ENCODE peak calls at places on chromosome 11, in nine cellular contexts. E is AG04449; J is AG04450; T is neural crest cell; W is CD4-positive, alpha-beta T cell; U is WTC11; P is psoas muscle; O is body of pancreas; N is heart left ventricle. Q is an unnamed sample.

GRCh38 chr11:66362481-66363147 is 8.9 kb downstream of the SLC29A2 start:
- DNase-seq in E (no peak), J (no peak), T (no peak), W (no peak), U (no peak), P (no peak), O (no peak), N (no peak), Q (no peak)

GRCh38 chr11:8661036-8661435 is 21.4 kb downstream of the TRIM66 start:
- DNase-seq in E (no peak), J (no peak), T (no peak), W (no peak), U (no peak), P (no peak), O (no peak), N (no peak), Q (no peak)

GRCh38 chr11:36376315-36376887 is 80.3 kb downstream of the PRR5L start:
- DNase-seq in E (no peak), J (no peak), T (no peak), W (no peak), U (peak), P (peak), O (no peak), N (peak), Q (peak)

GRCh38 chr11:69106124-69106811 is 49.5 kb upstream of the SMIM38 start:
- DNase-seq in E (no peak), J (no peak), T (no peak), W (no peak), U (no peak), P (no peak), O (peak), N (no peak), Q (no peak)

GRCh38 chr11:130611791-130612251 is 163.4 kb downstream of the ADAMTS15 start:
- DNase-seq in E (peak), J (no peak), T (no peak), W (no peak), U (no peak), P (no peak), O (no peak), N (no peak), Q (no peak)

GRCh38 chr11:73236205-73236765 is 18.2 kb downstream of the P2RY2 start:
- DNase-seq in E (no peak), J (no peak), T (no peak), W (no peak), U (no peak), P (no peak), O (no peak), N (peak), Q (peak)

GRCh38 chr11:1308745-1309497 is 511 bp downstream of the TOLLIP start:
- DNase-seq in E (no peak), J (no peak), T (no peak), W (no peak), U (no peak), P (no peak), O (no peak), N (no peak), Q (no peak)

GRCh38 chr11:76459299-76459698 is 14.5 kb downstream of the EMSY start:
- DNase-seq in E (no peak), J (no peak), T (no peak), W (no peak), U (no peak), P (no peak), O (no peak), N (no peak), Q (no peak)

GRCh38 chr11:2775083-2775625 is 75.4 kb upstream of the KCNQ1OT1 start:
- DNase-seq in E (no peak), J (no peak), T (no peak), W (no peak), U (peak), P (peak), O (peak), N (no peak), Q (no peak)

GRCh38 chr11:28110839-28111235 is 2.6 kb downstream of the METTL15 start:
- DNase-seq in E (no peak), J (no peak), T (no peak), W (no peak), U (no peak), P (no peak), O (no peak), N (no peak), Q (no peak)

GRCh38 chr11:128709402-128709801 is 15.5 kb downstream of the FLI1 start:
- DNase-seq in E (peak), J (peak), T (no peak), W (no peak), U (no peak), P (no peak), O (no peak), N (no peak), Q (no peak)

GRCh38 chr11:128970598-128971190 is 28.0 kb upstream of the TP53AIP1 start:
- DNase-seq in E (no peak), J (no peak), T (no peak), W (no peak), U (no peak), P (no peak), O (no peak), N (no peak), Q (no peak)

GRCh38 chr11:2077061-2077802 is 62.0 kb downstream of the IGF2 start:
- DNase-seq in E (no peak), J (no peak), T (no peak), W (no peak), U (no peak), P (no peak), O (peak), N (no peak), Q (no peak)

GRCh38 chr11:79070518-79070917 is 370.3 kb downstream of the TENM4 start:
- DNase-seq in E (no peak), J (no peak), T (no peak), W (no peak), U (no peak), P (no peak), O (no peak), N (no peak), Q (no peak)

GRCh38 chr11:29051935-29052334 is 943.7 kb downstream of the METTL15 start:
- DNase-seq in E (no peak), J (no peak), T (no peak), W (no peak), U (no peak), P (no peak), O (no peak), N (no peak), Q (no peak)

GRCh38 chr11:10674991-10675440 is 18.5 kb downstream of the IRAG1 start:
- DNase-seq in E (no peak), J (no peak), T (no peak), W (no peak), U (no peak), P (peak), O (peak), N (peak), Q (no peak)

GRCh38 chr11:73393479-73394415 is 17.5 kb downstream of the RELT start:
- DNase-seq in E (no peak), J (peak), T (peak), W (peak), U (peak), P (peak), O (peak), N (peak), Q (peak)

GRCh38 chr11:112965601-112966125 is 4.4 kb downstream of the NCAM1 start:
- DNase-seq in E (no peak), J (no peak), T (no peak), W (no peak), U (no peak), P (peak), O (no peak), N (no peak), Q (no peak)

GRCh38 chr11:17985517-17985916 is 27.3 kb downstream of the SERGEF start:
- DNase-seq in E (no peak), J (no peak), T (no peak), W (no peak), U (no peak), P (no peak), O (peak), N (peak), Q (no peak)

GRCh38 chr11:111320728-111321568 is 22.6 kb downstream of the POU2AF3 start:
- DNase-seq in E (no peak), J (no peak), T (no peak), W (no peak), U (no peak), P (no peak), O (peak), N (no peak), Q (no peak)

DNA sequence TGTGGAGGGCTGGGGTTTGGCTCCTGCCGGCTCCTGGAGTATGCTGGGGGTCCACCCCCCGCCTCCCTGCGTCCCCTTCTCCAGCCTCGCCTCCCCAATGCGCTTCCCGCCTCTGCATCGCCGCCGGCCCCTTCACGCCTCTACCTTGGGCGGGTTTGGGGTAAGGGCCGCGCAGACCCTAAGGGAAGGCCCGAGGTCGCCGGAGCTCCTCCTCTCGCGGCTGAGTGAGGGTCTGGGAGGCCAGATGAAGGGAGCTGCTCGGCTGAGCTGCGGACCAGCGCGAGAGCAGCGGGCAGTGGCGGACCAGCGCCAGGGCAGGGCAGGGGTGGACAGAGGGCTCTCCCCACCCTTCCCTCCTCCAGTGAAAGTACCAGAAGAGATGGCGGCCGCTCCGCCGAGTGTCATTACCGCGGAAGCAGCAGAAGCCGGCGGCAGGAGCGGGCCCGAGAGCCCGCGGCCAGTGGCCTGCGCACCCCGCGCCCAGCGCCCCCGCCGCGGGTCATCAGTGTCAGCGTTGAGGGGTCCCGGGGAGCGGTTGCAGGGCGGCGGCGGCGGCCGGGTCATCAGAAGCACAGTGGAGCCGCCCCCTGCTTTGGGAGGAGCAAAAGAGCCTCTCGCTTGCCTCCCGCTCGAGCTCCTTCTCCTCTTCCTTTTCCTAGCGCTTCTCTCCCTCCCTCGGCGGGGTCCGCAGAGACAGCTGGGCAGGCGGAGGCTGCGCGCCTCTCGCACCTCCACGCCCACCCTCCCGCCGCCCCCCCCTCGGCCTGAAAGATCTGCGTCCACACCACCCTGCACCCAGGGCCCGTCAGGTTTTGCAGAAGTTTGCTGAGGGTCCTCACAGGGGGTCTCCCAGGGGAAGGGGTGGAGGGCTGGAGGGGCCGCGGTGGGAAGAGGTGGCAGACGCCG is 255.7 kb upstream of the CADM1 start:
- DNase-seq in E (no peak), J (no peak), T (peak), W (no peak), U (peak), P (peak), O (peak), N (peak), Q (peak)
- TF ChIP-seq CTCF in E (no peak), J (no peak), T (no peak), W (no peak), U (no peak), P (no peak), O (no peak), N (no peak), Q (no peak)

GRCh38 chr11:47185305-47186075 is 744 bp downstream of the PACSIN3 start:
- DNase-seq in E (no peak), J (no peak), T (no peak), W (no peak), U (peak), P (peak), O (peak), N (peak), Q (peak)
- TF ChIP-seq CTCF in E (no peak), J (no peak), T (no peak), W (no peak), U (no peak), P (no peak), O (no peak), N (no peak), Q (no peak)

GRCh38 chr11:15641191-15641810 is 526.6 kb downstream of the INSC start:
- DNase-seq in E (no peak), J (no peak), T (no peak), W (no peak), U (no peak), P (no peak), O (no peak), N (no peak), Q (no peak)
- TF ChIP-seq CTCF in E (no peak), J (no peak), T (no peak), W (no peak), U (no peak), P (no peak), O (no peak), N (no peak), Q (no peak)

DNA sequence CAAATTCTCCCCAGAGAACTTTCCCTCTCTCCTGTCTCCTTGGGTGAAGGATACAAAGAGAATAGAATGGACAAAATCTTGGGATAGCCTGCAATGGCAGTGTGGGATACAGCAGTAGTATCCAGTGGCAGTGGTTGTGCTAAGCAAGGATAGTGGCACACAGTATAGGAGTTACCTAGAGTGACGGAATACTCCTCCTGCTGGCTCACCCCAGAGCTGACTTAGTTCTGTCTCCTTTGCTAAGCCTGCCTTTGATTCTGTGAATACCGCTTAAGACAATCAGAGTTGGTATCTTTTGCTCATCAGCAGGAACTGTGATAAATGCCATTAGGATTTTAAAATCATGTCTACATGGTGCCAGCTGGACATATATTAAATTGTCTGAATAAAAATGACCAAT is 404.3 kb downstream of the JRKL start:
- DNase-seq in E (no peak), J (no peak), T (no peak), W (no peak), U (no peak), P (no peak), O (no peak), N (no peak), Q (no peak)
- TF ChIP-seq CTCF in E (peak), J (peak), T (no peak), W (no peak), U (no peak), P (no peak), O (no peak), N (no peak), Q (no peak)

GRCh38 chr11:44120169-44120568 is 24.7 kb downstream of the EXT2 start:
- DNase-seq in E (no peak), J (no peak), T (no peak), W (no peak), U (no peak), P (no peak), O (peak), N (peak), Q (no peak)
- TF ChIP-seq CTCF in E (peak), J (peak), T (peak), W (no peak), U (no peak), P (peak), O (no peak), N (no peak), Q (no peak)

DNA sequence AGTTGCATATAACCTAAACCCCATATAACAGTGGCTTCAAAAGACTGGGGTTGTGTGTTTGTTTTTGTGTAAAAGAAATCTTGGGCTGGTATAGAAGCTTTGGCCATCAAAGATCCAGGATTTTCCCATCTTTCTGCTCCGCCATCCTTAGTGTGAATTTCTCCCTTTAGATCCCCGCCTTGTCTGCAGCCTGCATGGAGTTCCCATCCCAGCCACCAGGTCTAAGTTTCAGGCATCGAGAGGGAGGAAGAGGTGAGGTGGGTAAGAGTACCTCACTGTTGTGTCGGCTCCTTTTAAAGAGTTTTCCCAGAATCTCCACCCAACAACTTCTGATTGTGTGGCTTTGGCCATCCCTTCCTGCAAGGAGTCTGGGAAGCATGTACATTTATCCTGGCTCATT is 195.5 kb upstream of the SORL1-AS1 start:
- DNase-seq in E (no peak), J (no peak), T (no peak), W (no peak), U (no peak), P (no peak), O (no peak), N (no peak), Q (no peak)
- TF ChIP-seq CTCF in E (no peak), J (no peak), T (no peak), W (no peak), U (no peak), P (no peak), O (no peak), N (no peak), Q (peak)

DNA sequence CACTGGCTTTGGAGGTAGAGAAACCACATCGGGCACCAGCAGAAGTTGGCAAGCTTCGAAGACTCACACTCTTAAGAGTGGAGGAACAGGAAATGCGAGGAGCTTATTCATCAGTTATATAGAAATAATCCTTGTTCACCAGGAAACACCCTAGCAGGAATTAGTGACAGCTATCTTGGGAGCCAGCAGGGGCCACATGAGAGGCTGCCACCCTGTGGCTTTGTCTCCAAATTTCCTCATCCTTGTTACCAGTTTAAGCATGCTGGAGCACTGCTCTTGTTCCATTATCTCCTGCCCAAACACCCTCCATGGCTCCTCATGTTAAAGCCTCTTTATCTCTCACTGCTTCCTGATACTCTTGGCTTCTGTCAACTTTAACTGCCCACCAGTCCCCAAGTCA is 131.0 kb downstream of the PLEKHA7 start:
- DNase-seq in E (no peak), J (no peak), T (no peak), W (no peak), U (no peak), P (no peak), O (no peak), N (no peak), Q (no peak)
- TF ChIP-seq CTCF in E (no peak), J (no peak), T (no peak), W (no peak), U (no peak), P (peak), O (no peak), N (peak), Q (no peak)

DNA sequence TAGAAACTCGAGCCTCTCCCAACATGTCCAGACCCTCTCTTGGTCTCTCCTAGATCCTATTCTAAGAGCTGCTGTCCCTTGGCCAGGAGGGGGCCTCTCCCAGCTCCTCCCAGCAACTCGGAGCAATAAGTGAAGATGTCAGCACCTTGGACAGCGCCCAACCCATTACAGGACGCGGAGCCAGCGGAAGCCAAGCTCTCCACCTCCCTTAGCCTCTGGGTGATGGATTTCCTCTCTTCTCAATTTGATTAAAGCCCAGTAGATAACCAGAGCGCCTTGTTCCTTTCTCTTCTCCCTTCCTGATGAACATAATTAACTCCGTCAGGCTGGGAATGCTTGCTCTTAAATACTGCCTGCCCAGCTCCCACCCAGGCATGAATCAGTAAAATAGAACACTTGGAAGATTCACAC is 26.2 kb upstream of the TPBGL start:
- DNase-seq in E (no peak), J (peak), T (peak), W (peak), U (peak), P (peak), O (peak), N (peak), Q (peak)
- TF ChIP-seq CTCF in E (peak), J (peak), T (peak), W (no peak), U (no peak), P (no peak), O (peak), N (no peak), Q (no peak)

GRCh38 chr11:12091957-12092558 is 18.3 kb upstream of the MICAL2 start:
- DNase-seq in E (no peak), J (no peak), T (no peak), W (no peak), U (no peak), P (no peak), O (no peak), N (no peak), Q (no peak)
- TF ChIP-seq CTCF in E (peak), J (peak), T (peak), W (no peak), U (no peak), P (no peak), O (no peak), N (no peak), Q (no peak)

Q was measured in glutamatergic neuron.